ENCODE peak calls at places on chromosomes 3 and 15, in six cellular contexts. R, X, N, E, F and J are unnamed samples.

GRCh38 chr15:73697033-73697467 is 12.9 kb downstream of the CD276 start:
- DNase-seq in R (peak; percentile 22), X (peak; percentile 62), N (no peak), E (peak; percentile 45), F (peak; percentile 81), J (peak; percentile 38)

GRCh38 chr3:14210843-14211594 is 32.4 kb downstream of the LSM3 start:
- DNase-seq in R (no peak), X (no peak), N (no peak), E (no peak), F (peak; percentile 47), J (no peak)

GRCh38 chr15:48987142-48987541 is 23.4 kb upstream of the SHC4 start:
- DNase-seq in R (no peak), X (no peak), N (no peak), E (no peak), F (no peak), J (no peak)

GRCh38 chr3:187017511-187018230 is 87.3 kb downstream of the ST6GAL1 start:
- DNase-seq in R (no peak), X (peak; percentile 61), N (no peak), E (no peak), F (no peak), J (no peak)

GRCh38 chr3:166902374-166902773 is 477.7 kb downstream of the ZBBX start:
- DNase-seq in R (no peak), X (no peak), N (no peak), E (no peak), F (no peak), J (no peak)

GRCh38 chr15:87419341-87419740 is 837.2 kb downstream of the NTRK3 start:
- DNase-seq in R (no peak), X (no peak), N (no peak), E (no peak), F (no peak), J (no peak)

GRCh38 chr3:32910954-32911353 is 40.5 kb upstream of the CCR4 start:
- DNase-seq in R (no peak), X (no peak), N (no peak), E (no peak), F (no peak), J (no peak)

GRCh38 chr3:194369522-194370279 is at the start of gene LRRC15:
- DNase-seq in R (no peak), X (no peak), N (peak; percentile 27), E (no peak), F (no peak), J (no peak)

GRCh38 chr15:91032919-91033803 is 10.8 kb upstream of the VPS33B start:
- DNase-seq in R (peak; percentile 31), X (peak; percentile 62), N (peak; percentile 73), E (peak; percentile 35), F (no peak), J (no peak)

GRCh38 chr3:49656541-49657112 is 17.5 kb upstream of the APEH start:
- DNase-seq in R (no peak), X (peak; percentile 31), N (no peak), E (no peak), F (no peak), J (no peak)

DNA sequence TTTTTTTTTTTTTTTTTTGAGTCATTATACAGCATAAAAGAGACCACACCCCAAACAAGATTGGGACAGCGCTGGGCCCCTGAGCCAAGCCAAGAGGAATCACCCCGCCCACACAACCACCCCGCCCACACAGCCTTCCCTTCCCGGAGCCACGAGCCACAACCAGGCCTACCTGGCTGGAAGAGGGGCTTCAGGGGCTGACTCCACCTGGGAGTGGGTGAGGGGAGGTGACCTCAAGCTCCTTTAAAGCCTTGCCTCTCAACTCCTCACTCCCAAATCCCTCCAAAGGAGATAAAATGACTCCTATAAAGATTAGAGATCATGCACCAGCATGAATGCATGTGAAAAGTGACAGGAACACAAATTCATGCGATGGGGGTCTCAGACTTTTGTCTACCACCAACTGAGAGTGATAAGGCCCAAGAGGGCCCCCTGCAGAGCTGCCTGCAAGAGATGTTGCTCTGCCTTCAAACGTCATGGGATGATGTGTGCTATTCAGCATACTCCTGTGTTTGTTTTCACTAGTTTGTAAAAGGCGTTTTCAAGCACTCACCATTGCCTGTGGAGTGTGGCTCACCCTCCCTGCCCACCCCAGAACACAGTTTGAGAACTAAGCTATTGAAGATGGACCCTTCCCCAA is 23.1 kb upstream of the KLF13 start:
- DNase-seq in R (no peak), X (no peak), N (no peak), E (no peak), F (no peak), J (no peak)
- TF ChIP-seq CTCF in R (no peak), X (no peak), N (no peak), E (no peak), F (no peak), J (no peak)

DNA sequence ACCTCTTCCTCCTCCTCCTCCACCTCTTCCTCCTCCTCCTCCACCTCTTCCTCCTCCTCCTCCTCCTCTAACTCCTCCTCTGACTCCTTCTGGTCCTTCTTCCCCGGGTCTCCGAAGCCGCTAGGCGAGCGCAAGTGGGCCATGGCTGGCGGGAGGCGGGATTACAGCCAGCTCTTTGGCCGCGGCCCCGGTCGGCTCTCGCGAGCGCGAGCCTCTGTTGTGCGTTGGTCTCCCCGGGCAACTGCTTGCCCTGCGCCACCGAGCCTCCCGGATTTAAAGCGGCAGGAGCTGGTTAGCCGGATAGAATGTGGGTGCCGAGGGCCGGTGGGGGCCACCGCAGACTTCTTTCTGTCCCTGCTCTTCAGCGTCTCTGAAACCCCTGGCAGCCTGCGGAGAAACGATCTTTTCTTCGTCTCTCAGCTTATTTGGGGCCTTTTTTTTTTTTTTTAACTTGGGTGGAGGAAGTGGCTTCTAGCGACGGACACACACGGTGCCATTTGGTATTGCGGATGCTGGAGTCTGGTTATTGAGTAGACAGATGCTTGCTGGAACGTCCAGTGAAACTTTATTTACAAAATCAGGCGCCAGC is at the start of gene ERICH6:
- DNase-seq in R (peak; percentile 83), X (peak; percentile 96), N (peak; percentile 92), E (peak; percentile 84), F (peak; percentile 72), J (peak; percentile 74)
- TF ChIP-seq CTCF in R (peak; percentile 41), X (no peak), N (no peak), E (no peak), F (peak; percentile 12), J (no peak)

GRCh38 chr3:102471001-102471400 is 36.2 kb downstream of the ZPLD1 start:
- DNase-seq in R (no peak), X (peak; percentile 27), N (no peak), E (no peak), F (no peak), J (no peak)
- TF ChIP-seq CTCF in R (peak; percentile 32), X (no peak), N (no peak), E (no peak), F (no peak), J (no peak)

GRCh38 chr3:30766522-30766921 is 127.9 kb downstream of the GADL1 start:
- DNase-seq in R (no peak), X (no peak), N (no peak), E (no peak), F (no peak), J (no peak)

GRCh38 chr3:30756218-30756617 is 138.2 kb downstream of the GADL1 start:
- DNase-seq in R (no peak), X (no peak), N (no peak), E (no peak), F (no peak), J (no peak)

GRCh38 chr3:30760040-30760439 is 134.4 kb downstream of the GADL1 start:
- DNase-seq in R (no peak), X (no peak), N (no peak), E (no peak), F (no peak), J (no peak)

GRCh38 chr3:30760737-30761136 is 133.7 kb downstream of the GADL1 start:
- DNase-seq in R (no peak), X (no peak), N (no peak), E (no peak), F (no peak), J (no peak)

DNA sequence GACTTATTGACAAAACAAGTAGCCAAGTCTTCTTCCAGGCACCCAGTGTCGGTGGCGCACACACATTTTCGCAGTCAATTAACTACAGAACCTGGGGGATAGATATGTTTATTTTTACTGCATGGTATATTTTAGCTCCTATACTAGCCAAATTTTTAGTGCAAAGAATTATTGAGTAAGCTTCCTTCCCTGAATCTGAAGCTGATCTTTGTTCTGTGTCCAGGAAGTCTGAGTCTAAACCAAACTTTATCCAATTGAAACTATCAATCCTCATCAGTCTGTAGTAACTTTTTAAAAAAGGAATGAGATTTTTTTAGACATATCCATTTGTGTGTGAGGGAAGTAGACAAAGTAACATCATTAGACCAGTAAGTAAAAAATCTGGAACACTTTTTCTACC is 133.1 kb downstream of the GADL1 start:
- DNase-seq in R (no peak), X (no peak), N (no peak), E (no peak), F (no peak), J (no peak)
- TF ChIP-seq CTCF in R (no peak), X (no peak), N (no peak), E (no peak), F (no peak), J (no peak)

GRCh38 chr3:36738701-36739100 is 25.7 kb downstream of the DCLK3 start:
- DNase-seq in R (no peak), X (no peak), N (no peak), E (no peak), F (no peak), J (no peak)

GRCh38 chr3:36740822-36741221 is 23.5 kb downstream of the DCLK3 start:
- DNase-seq in R (no peak), X (no peak), N (no peak), E (no peak), F (no peak), J (no peak)

GRCh38 chr3:36743821-36744220 is 20.5 kb downstream of the DCLK3 start:
- DNase-seq in R (no peak), X (no peak), N (no peak), E (no peak), F (no peak), J (no peak)

GRCh38 chr3:36744770-36745169 is 19.6 kb downstream of the DCLK3 start:
- DNase-seq in R (no peak), X (no peak), N (no peak), E (no peak), F (no peak), J (no peak)

GRCh38 chr3:36741285-36741684 is 23.1 kb downstream of the DCLK3 start:
- DNase-seq in R (no peak), X (no peak), N (peak; percentile 16), E (no peak), F (no peak), J (no peak)
- TF ChIP-seq CTCF in R (peak; percentile 27), X (no peak), N (peak; percentile 15), E (no peak), F (peak; percentile 40), J (no peak)

DNA sequence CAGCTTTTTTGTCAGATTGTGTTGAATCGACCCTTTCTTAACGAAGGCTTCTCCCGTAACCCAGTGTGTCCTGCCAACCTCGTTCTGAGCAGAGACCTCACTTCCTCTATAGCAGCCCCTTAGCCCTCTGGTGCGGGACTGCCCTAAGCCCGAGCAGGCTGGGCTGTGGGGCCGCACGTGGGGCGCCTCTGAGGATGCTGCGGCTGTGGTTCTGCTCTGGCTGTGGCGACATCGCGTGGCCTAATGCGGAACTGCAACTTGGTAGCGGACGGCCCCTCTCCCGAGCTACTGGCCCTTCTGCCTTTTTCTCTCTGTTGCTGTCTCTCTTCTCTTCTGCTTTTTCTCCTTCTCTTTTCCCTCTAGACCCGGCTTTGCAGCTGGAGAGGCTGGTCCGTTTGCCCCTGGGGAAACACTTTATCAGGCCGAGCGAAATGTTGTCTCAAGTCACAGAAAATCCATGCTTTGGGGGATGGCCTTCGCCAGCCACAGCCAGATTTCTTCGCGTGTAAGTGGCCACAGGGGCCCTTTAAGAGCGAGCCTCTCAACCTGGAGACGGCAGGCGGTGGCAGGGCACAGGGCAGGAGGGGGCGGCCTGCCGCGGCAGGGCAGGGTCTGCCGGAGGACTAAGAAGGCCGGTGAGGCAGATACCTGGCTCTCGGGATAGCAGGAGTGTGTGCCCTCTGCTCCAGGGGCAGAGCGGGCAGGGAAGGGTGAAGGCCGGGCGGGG is 19.4 kb upstream of the KIF23 start:
- DNase-seq in R (peak; percentile 99), X (peak; percentile 96), N (peak; percentile 74), E (peak; percentile 80), F (no peak), J (peak; percentile 88)
- TF ChIP-seq CTCF in R (peak; percentile 93), X (peak; percentile 98), N (peak; percentile 90), E (peak; percentile 97), F (peak; percentile 95), J (no peak)